ENCODE peak calls at places on chromosomes 16 and 17, in eight cellular contexts. R is HepG2, M is IMR-90, E is A549, S is GM12878, F is HCT116, K is K562, I is H1. V is an unnamed sample.

GRCh38 chr17:47973541-47973940 is 2.6 kb downstream of the CDK5RAP3 start:
- DNase-seq in I (no peak), K (no peak), M (no peak), R (no peak), F (no peak), E (no peak), S (no peak), V (no peak)

GRCh38 chr17:55699178-55699865 is 23.3 kb downstream of the TMEM100 start:
- DNase-seq in E (no peak), K (no peak), I (no peak), R (no peak), F (no peak), M (no peak), S (no peak), V (no peak)

GRCh38 chr17:79752175-79752574 is 21.4 kb downstream of the ENPP7 start:
- DNase-seq in F (no peak), R (no peak), K (no peak), E (no peak), M (no peak), I (no peak), S (no peak), V (no peak)

GRCh38 chr16:2811703-2812471 is 5.2 kb upstream of the PRSS21 start:
- DNase-seq in K (peak; percentile 52), E (no peak), F (no peak), R (no peak), M (no peak), S (no peak), I (no peak), V (no peak)

GRCh38 chr17:61294777-61295176 is 104.9 kb upstream of the TBX2 start:
- DNase-seq in R (no peak), K (no peak), I (no peak), E (peak; percentile 50), M (peak; percentile 81), F (peak; percentile 10), S (no peak), V (no peak)

GRCh38 chr17:55314061-55314783 is 49.5 kb downstream of the HLF start:
- DNase-seq in E (no peak), S (no peak), I (no peak), F (no peak), M (no peak), R (no peak), K (no peak), V (no peak)

GRCh38 chr16:75244225-75244792 is 7.1 kb downstream of the BCAR1 start:
- DNase-seq in M (peak; percentile 72), F (no peak), K (no peak), R (no peak), I (no peak), E (no peak), S (no peak), V (peak; percentile 62)

GRCh38 chr16:20844054-20844453 is 37.7 kb downstream of the REXO5 start:
- DNase-seq in R (no peak), I (no peak), E (no peak), M (no peak), K (no peak), S (no peak), F (no peak), V (no peak)

GRCh38 chr17:42122371-42123303 is at the start of gene HSPB9:
- DNase-seq in E (no peak), M (no peak), K (no peak), I (peak; percentile 86), S (no peak), R (no peak), F (no peak), V (no peak)

GRCh38 chr17:29840884-29841283 is 89.1 kb downstream of the SSH2 start:
- DNase-seq in M (peak; percentile 81), E (no peak), R (no peak), F (no peak), K (no peak), S (no peak), I (no peak), V (peak; percentile 49)

GRCh38 chr17:51152766-51153209 is 571 bp upstream of the NME1 start:
- DNase-seq in R (peak; percentile 27), F (no peak), I (no peak), K (no peak), E (peak; percentile 60), S (no peak), M (peak; percentile 32), V (no peak)

GRCh38 chr17:2337811-2338657 is 733 bp downstream of the SGSM2 start:
- DNase-seq in R (peak; percentile 46), E (peak; percentile 91), F (no peak), K (peak; percentile 65), M (peak; percentile 44), S (no peak), I (peak; percentile 80), V (peak; percentile 73)

GRCh38 chr17:34626141-34626681 is 46.8 kb downstream of the TMEM132E start:
- DNase-seq in R (no peak), E (no peak), S (no peak), I (peak; percentile 58), F (no peak), M (no peak), K (no peak), V (no peak)

GRCh38 chr17:30341703-30342102 is 7.8 kb upstream of the TMIGD1 start:
- DNase-seq in I (no peak), R (no peak), F (no peak), E (no peak), M (no peak), S (no peak), K (no peak), V (peak; percentile 8)

GRCh38 chr16:13902677-13903076 is 17.3 kb upstream of the ERCC4 start:
- DNase-seq in K (no peak), F (no peak), R (no peak), I (no peak), E (no peak), S (no peak), M (peak; percentile 58), V (peak; percentile 69)

GRCh38 chr17:731943-732787 is at the start of gene TLCD3A:
- DNase-seq in I (peak; percentile 74), S (no peak), F (no peak), R (no peak), K (peak; percentile 85), M (peak; percentile 55), E (peak; percentile 82), V (peak; percentile 35)
- TF ChIP-seq POLR2A in I (peak; percentile 1), S (peak; percentile 58), F (no peak), R (peak; percentile 46), K (no peak), M (peak; percentile 55), E (peak; percentile 56), V (peak; percentile 56)

GRCh38 chr17:7260601-7261376 is 1.5 kb downstream of the CLDN7 start:
- DNase-seq in S (no peak), E (no peak), I (peak; percentile 86), K (no peak), R (no peak), F (no peak), M (no peak), V (no peak)

GRCh38 chr17:7262192-7263070 is at the start of gene CLDN7:
- DNase-seq in E (no peak), M (no peak), I (peak; percentile 94), R (no peak), F (peak; percentile 93), S (no peak), K (no peak), V (no peak)

GRCh38 chr17:7260151-7260550 is 2.1 kb downstream of the CLDN7 start:
- DNase-seq in F (no peak), M (no peak), R (no peak), S (no peak), E (no peak), K (no peak), I (no peak), V (no peak)

GRCh38 chr17:7263071-7263800 is 958 bp upstream of the CLDN7 start:
- DNase-seq in F (peak; percentile 79), K (peak; percentile 84), I (peak; percentile 88), M (no peak), E (no peak), R (no peak), S (no peak), V (no peak)

DNA sequence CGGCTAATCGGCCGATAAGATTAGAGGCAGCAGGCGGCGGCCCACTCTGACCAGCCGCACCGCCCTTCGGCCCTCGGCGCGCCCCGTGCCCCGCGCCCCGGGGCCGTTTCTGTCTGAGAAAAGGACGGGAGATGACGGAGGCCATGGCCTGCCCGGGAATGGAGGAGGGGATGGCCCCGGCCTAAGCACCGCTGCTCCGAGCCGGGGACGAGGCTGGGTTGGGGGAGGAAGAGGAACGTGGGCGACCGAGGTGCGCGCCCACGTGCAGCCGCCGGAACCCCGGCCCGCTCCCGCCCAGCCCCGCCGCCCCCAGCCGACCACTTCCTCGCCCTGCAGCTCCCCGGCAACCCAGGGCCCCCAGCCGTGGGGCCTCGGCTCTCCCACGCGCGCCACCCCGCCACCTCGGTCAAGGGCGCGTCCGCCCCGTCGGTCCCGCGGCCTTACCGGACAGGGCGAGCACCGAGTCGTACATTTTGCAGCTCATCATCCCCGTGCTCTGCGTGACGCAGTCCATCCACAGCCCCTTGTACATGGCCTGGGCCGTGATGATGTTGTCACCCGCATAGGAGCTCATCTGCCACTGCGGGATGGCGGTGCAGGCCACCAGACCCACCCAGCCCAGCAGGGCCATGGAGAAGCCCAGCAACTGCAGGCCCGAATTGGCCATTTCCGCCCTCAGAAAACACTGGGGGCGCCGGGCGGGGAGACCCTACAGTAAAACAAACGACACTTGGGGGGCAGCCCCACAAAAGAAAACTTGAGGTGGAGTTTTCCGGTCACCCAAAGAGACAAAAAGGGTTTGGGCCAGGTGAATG is 694 bp downstream of the CLDN7 start:
- DNase-seq in E (no peak), K (no peak), I (peak; percentile 60), R (no peak), M (no peak), S (no peak), F (no peak), V (no peak)
- H3K4me2 ChIP-seq in E (no peak overlapping the region), K (no peak overlapping the region), I (peak overlapping the region; percentile 97), R (no peak overlapping the region), M (peak overlapping the region; percentile 82), S (peak overlapping the region; percentile 86), F (peak overlapping the region; percentile 90), V (peak overlapping the region; percentile 31)

GRCh38 chr17:49741692-49742076 is 22.2 kb downstream of the FAM117A start:
- DNase-seq in M (no peak), I (no peak), F (no peak), R (no peak), E (no peak), K (no peak), S (no peak), V (no peak)

GRCh38 chr17:49738456-49739163 is 25.3 kb downstream of the FAM117A start:
- DNase-seq in K (no peak), F (no peak), R (no peak), E (no peak), S (no peak), M (no peak), I (no peak), V (no peak)

GRCh38 chr17:49742256-49742655 is 21.7 kb downstream of the FAM117A start:
- DNase-seq in K (no peak), F (no peak), S (no peak), M (peak; percentile 34), R (no peak), I (no peak), E (no peak), V (no peak)

GRCh38 chr17:49741009-49741691 is 22.8 kb downstream of the FAM117A start:
- DNase-seq in K (no peak), S (no peak), M (peak; percentile 33), E (no peak), F (no peak), I (no peak), R (no peak), V (no peak)

GRCh38 chr17:49739662-49740271 is 24.2 kb downstream of the FAM117A start:
- DNase-seq in S (no peak), R (peak; percentile 36), M (peak; percentile 16), E (no peak), F (no peak), K (peak; percentile 97), I (no peak), V (peak; percentile 16)
- TF ChIP-seq POLR2A in S (peak; percentile 45), R (no peak), M (no peak), E (no peak), F (no peak), K (peak; percentile 56), I (no peak), V (no peak)

GRCh38 chr17:38885044-38885727 is 15.3 kb downstream of the LASP1 start:
- DNase-seq in E (no peak), F (no peak), S (no peak), K (no peak), M (no peak), R (peak; percentile 52), I (no peak), V (no peak)
- H3K4me2 ChIP-seq in E (peak overlapping the region; percentile 17), F (no peak overlapping the region), S (no peak overlapping the region), K (no peak overlapping the region), M (peak overlapping the region; percentile 21), R (peak overlapping the region; percentile 4), I (no peak overlapping the region), V (no peak overlapping the region)